ENCODE peak calls at places on chromosome 16, in six cellular contexts. One of them, this sample, is unnamed.

GRCh38 chr16:57929250-57929649 is 41.7 kb downstream of the CNGB1 start:
- DNase-seq in GM12878: no peak
- DNase-seq in H1: no peak
- DNase-seq in HepG2: no peak
- DNase-seq in HL-60: no peak
- DNase-seq in K562: no peak
- DNase-seq in this sample: no peak

GRCh38 chr16:20944861-20945390 is 44.4 kb downstream of the LYRM1 start:
- DNase-seq in HL-60: peak
- DNase-seq in K562: peak
- DNase-seq in H1: no peak
- DNase-seq in HepG2: peak
- DNase-seq in GM12878: no peak
- DNase-seq in this sample: no peak

GRCh38 chr16:57884655-57885133 is 82.4 kb upstream of the KIFC3 start:
- DNase-seq in K562: no peak
- DNase-seq in HL-60: no peak
- DNase-seq in H1: peak
- DNase-seq in GM12878: no peak
- DNase-seq in HepG2: no peak
- DNase-seq in this sample: no peak

GRCh38 chr16:17298238-17298637 is 172.5 kb downstream of the XYLT1 start:
- DNase-seq in GM12878: no peak
- DNase-seq in H1: no peak
- DNase-seq in K562: no peak
- DNase-seq in HepG2: no peak
- DNase-seq in HL-60: no peak
- DNase-seq in this sample: no peak

GRCh38 chr16:19601083-19601976 is 45.8 kb downstream of the VPS35L start:
- DNase-seq in K562: peak
- DNase-seq in GM12878: no peak
- DNase-seq in HepG2: peak
- DNase-seq in HL-60: no peak
- DNase-seq in H1: peak
- DNase-seq in this sample: peak

GRCh38 chr16:13968835-13969234 is 48.9 kb downstream of the ERCC4 start:
- DNase-seq in H1: no peak
- DNase-seq in HepG2: no peak
- DNase-seq in HL-60: no peak
- DNase-seq in K562: no peak
- DNase-seq in GM12878: no peak
- DNase-seq in this sample: no peak

GRCh38 chr16:35207059-35207999 is 1747.9 kb downstream of the TP53TG3F start:
- DNase-seq in HL-60: no peak
- DNase-seq in K562: peak
- DNase-seq in H1: no peak
- DNase-seq in HepG2: no peak
- DNase-seq in GM12878: no peak
- DNase-seq in this sample: peak

GRCh38 chr16:10240854-10241613 is 58.8 kb upstream of the GRIN2A start:
- DNase-seq in H1: no peak
- DNase-seq in K562: peak
- DNase-seq in GM12878: no peak
- DNase-seq in HepG2: no peak
- DNase-seq in HL-60: no peak
- DNase-seq in this sample: no peak

GRCh38 chr16:17470002-17470870 is 524 bp downstream of the XYLT1 start:
- DNase-seq in K562: no peak
- DNase-seq in HepG2: no peak
- DNase-seq in H1: peak
- DNase-seq in GM12878: no peak
- DNase-seq in HL-60: no peak
- DNase-seq in this sample: peak

GRCh38 chr16:74568961-74569631 is 37.8 kb downstream of the GLG1 start:
- DNase-seq in K562: no peak
- DNase-seq in GM12878: no peak
- DNase-seq in H1: no peak
- DNase-seq in HepG2: no peak
- DNase-seq in HL-60: no peak
- DNase-seq in this sample: no peak

GRCh38 chr16:4936991-4937781 is at the start of gene PPL:
- DNase-seq in H1: peak
- DNase-seq in GM12878: no peak
- DNase-seq in K562: peak
- DNase-seq in HepG2: peak
- DNase-seq in HL-60: no peak
- DNase-seq in this sample: peak

GRCh38 chr16:55971447-55971846 is 96.3 kb upstream of the CES5A start:
- DNase-seq in H1: no peak
- DNase-seq in HL-60: no peak
- DNase-seq in GM12878: no peak
- DNase-seq in K562: no peak
- DNase-seq in HepG2: no peak
- DNase-seq in this sample: no peak

GRCh38 chr16:4052801-4053662 is 63.2 kb downstream of the ADCY9 start:
- DNase-seq in K562: no peak
- DNase-seq in GM12878: no peak
- DNase-seq in H1: no peak
- DNase-seq in HepG2: no peak
- DNase-seq in HL-60: peak
- DNase-seq in this sample: no peak

GRCh38 chr16:4264546-4264945 is 8.3 kb downstream of the TFAP4 start:
- DNase-seq in HepG2: no peak
- DNase-seq in H1: no peak
- DNase-seq in GM12878: no peak
- DNase-seq in HL-60: no peak
- DNase-seq in K562: no peak
- DNase-seq in this sample: peak

GRCh38 chr16:47732806-47733150 is 271.6 kb downstream of the PHKB start:
- DNase-seq in HL-60: no peak
- DNase-seq in K562: no peak
- DNase-seq in H1: no peak
- DNase-seq in HepG2: no peak
- DNase-seq in GM12878: no peak
- DNase-seq in this sample: no peak

GRCh38 chr16:57268804-57269800 is 15.4 kb downstream of the PLLP start:
- DNase-seq in K562: peak
- DNase-seq in GM12878: no peak
- DNase-seq in H1: no peak
- DNase-seq in HepG2: peak
- DNase-seq in HL-60: no peak
- DNase-seq in this sample: peak

GRCh38 chr16:70770968-70771552 is 29.9 kb downstream of the VAC14 start:
- DNase-seq in H1: peak
- DNase-seq in K562: peak
- DNase-seq in GM12878: no peak
- DNase-seq in HepG2: peak
- DNase-seq in HL-60: no peak
- DNase-seq in this sample: peak

GRCh38 chr16:85491798-85492616 is 121.1 kb upstream of the GSE1 start:
- DNase-seq in HL-60: no peak
- DNase-seq in GM12878: no peak
- DNase-seq in H1: no peak
- DNase-seq in HepG2: peak
- DNase-seq in K562: peak
- DNase-seq in this sample: no peak

GRCh38 chr16:87470332-87470731 is 22.5 kb downstream of the ZCCHC14 start:
- DNase-seq in HL-60: no peak
- DNase-seq in H1: no peak
- DNase-seq in HepG2: no peak
- DNase-seq in K562: no peak
- DNase-seq in GM12878: no peak
- DNase-seq in this sample: no peak

GRCh38 chr16:83420206-83420760 is 387.5 kb upstream of the HSBP1 start:
- DNase-seq in HL-60: no peak
- DNase-seq in GM12878: no peak
- DNase-seq in K562: no peak
- DNase-seq in H1: no peak
- DNase-seq in HepG2: peak
- DNase-seq in this sample: no peak

GRCh38 chr16:86576591-86577313 is 1.6 kb upstream of the FOXL1 start:
- DNase-seq in K562: no peak
- DNase-seq in HL-60: no peak
- DNase-seq in GM12878: no peak
- DNase-seq in H1: peak
- DNase-seq in HepG2: no peak
- DNase-seq in this sample: no peak

GRCh38 chr16:67431077-67431804 is at the start of gene HSD11B2:
- DNase-seq in H1: peak
- DNase-seq in HepG2: no peak
- DNase-seq in GM12878: no peak
- DNase-seq in K562: no peak
- DNase-seq in HL-60: no peak
- DNase-seq in this sample: peak

GRCh38 chr16:1964046-1964505 is 550 bp downstream of the RPS2 start:
- DNase-seq in HepG2: no peak
- DNase-seq in HL-60: peak
- DNase-seq in H1: no peak
- DNase-seq in K562: no peak
- DNase-seq in GM12878: no peak
- DNase-seq in this sample: no peak

GRCh38 chr16:75011634-75012307 is 12.9 kb downstream of the ZNRF1 start:
- DNase-seq in H1: no peak
- DNase-seq in K562: peak
- DNase-seq in HepG2: no peak
- DNase-seq in HL-60: no peak
- DNase-seq in GM12878: peak
- DNase-seq in this sample: no peak

GRCh38 chr16:82651921-82652601 is 25.3 kb downstream of the CDH13 start:
- DNase-seq in HepG2: no peak
- DNase-seq in K562: no peak
- DNase-seq in H1: no peak
- DNase-seq in GM12878: peak
- DNase-seq in HL-60: no peak
- DNase-seq in this sample: no peak

GRCh38 chr16:2713985-2714774 is 5.8 kb downstream of the PRSS27 start:
- DNase-seq in H1: no peak
- DNase-seq in K562: no peak
- DNase-seq in GM12878: no peak
- DNase-seq in HepG2: no peak
- DNase-seq in HL-60: no peak
- DNase-seq in this sample: no peak

GRCh38 chr16:57667526-57668258 is 414 bp upstream of the ADGRG3 start:
- DNase-seq in H1: peak
- DNase-seq in HepG2: peak
- DNase-seq in GM12878: no peak
- DNase-seq in K562: peak
- DNase-seq in HL-60: peak
- DNase-seq in this sample: peak

GRCh38 chr16:65579050-65579449 is 457.2 kb upstream of the CDH11 start:
- DNase-seq in GM12878: no peak
- DNase-seq in K562: no peak
- DNase-seq in HepG2: no peak
- DNase-seq in HL-60: no peak
- DNase-seq in H1: no peak
- DNase-seq in this sample: no peak

GRCh38 chr16:81094771-81095251 is 1.4 kb downstream of the GCSH start:
- DNase-seq in HepG2: no peak
- DNase-seq in K562: no peak
- DNase-seq in GM12878: no peak
- DNase-seq in H1: no peak
- DNase-seq in HL-60: no peak
- DNase-seq in this sample: no peak
- H3K27ac ChIP-seq in HepG2: peak
- H3K27ac ChIP-seq in K562: peak
- H3K27ac ChIP-seq in GM12878: no peak
- H3K27ac ChIP-seq in H1: no peak
- H3K27ac ChIP-seq in HL-60: peak
- H3K27ac ChIP-seq in this sample: no peak

GRCh38 chr16:88784074-88784855 is 755 bp downstream of the PIEZO1 start:
- DNase-seq in H1: peak
- DNase-seq in GM12878: no peak
- DNase-seq in HepG2: peak
- DNase-seq in K562: peak
- DNase-seq in HL-60: no peak
- DNase-seq in this sample: peak
- TF ChIP-seq GABPA in H1: peak
- TF ChIP-seq GABPA in GM12878: no peak
- TF ChIP-seq GABPA in HepG2: no peak
- TF ChIP-seq GABPA in K562: peak
- TF ChIP-seq GABPA in HL-60: no peak
- TF ChIP-seq GABPA in this sample: peak

GRCh38 chr16:53878216-53878615 is 174.3 kb downstream of the FTO start:
- DNase-seq in GM12878: no peak
- DNase-seq in K562: no peak
- DNase-seq in HepG2: no peak
- DNase-seq in H1: no peak
- DNase-seq in HL-60: no peak
- DNase-seq in this sample: no peak
- H3K27ac ChIP-seq in GM12878: no peak
- H3K27ac ChIP-seq in K562: no peak
- H3K27ac ChIP-seq in HepG2: no peak
- H3K27ac ChIP-seq in H1: no peak
- H3K27ac ChIP-seq in HL-60: no peak
- H3K27ac ChIP-seq in this sample: no peak

GRCh38 chr16:11618107-11618717 is 31.5 kb upstream of the LITAF start:
- DNase-seq in K562: no peak
- DNase-seq in GM12878: no peak
- DNase-seq in HepG2: no peak
- DNase-seq in H1: no peak
- DNase-seq in HL-60: no peak
- DNase-seq in this sample: no peak

GRCh38 chr16:11619327-11619851 is 32.7 kb upstream of the LITAF start:
- DNase-seq in K562: no peak
- DNase-seq in GM12878: peak
- DNase-seq in H1: no peak
- DNase-seq in HepG2: no peak
- DNase-seq in HL-60: no peak
- DNase-seq in this sample: no peak

GRCh38 chr16:11613381-11614303 is 26.9 kb upstream of the LITAF start:
- DNase-seq in K562: peak
- DNase-seq in H1: no peak
- DNase-seq in GM12878: no peak
- DNase-seq in HL-60: peak
- DNase-seq in HepG2: peak
- DNase-seq in this sample: no peak

GRCh38 chr16:11614587-11615175 is 28.0 kb upstream of the LITAF start:
- DNase-seq in H1: no peak
- DNase-seq in GM12878: no peak
- DNase-seq in K562: no peak
- DNase-seq in HepG2: no peak
- DNase-seq in HL-60: no peak
- DNase-seq in this sample: no peak

DNA sequence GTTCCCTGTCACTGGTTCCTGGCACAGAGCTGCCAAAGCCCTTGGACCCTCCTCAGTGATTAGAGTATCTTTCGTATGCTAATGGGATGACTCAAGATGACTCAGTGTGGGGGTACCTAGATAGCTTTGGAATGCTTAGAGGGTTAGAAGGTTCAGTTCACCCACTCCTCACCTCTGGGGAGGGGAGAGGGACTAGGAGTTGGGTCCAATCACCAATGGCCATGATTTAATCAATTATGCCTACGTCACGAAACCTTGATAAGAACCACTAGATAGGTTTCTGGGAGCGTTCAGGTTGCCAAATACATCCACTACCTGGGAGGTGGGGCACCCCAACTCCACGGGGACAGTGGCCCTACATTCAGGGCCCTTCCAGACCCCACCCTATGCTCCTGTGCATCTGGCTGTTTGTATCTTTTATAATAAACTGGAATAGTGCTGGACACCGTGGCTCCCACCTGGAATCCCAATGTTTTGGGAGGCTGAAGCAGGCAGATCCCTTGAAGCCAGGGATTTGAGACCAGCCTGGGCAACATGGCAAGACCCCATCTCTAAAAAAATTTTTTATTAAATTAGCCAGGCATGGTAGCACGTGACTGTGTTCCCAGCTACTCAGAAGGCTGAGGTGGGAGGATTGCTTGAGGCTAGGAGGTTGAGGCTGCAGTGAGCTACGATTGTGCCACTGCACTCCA is 29.2 kb upstream of the LITAF start:
- DNase-seq in K562: peak
- DNase-seq in HepG2: peak
- DNase-seq in H1: no peak
- DNase-seq in HL-60: no peak
- DNase-seq in GM12878: no peak
- DNase-seq in this sample: no peak
- TF ChIP-seq GABPA in K562: no peak
- TF ChIP-seq GABPA in HepG2: no peak
- TF ChIP-seq GABPA in H1: no peak
- TF ChIP-seq GABPA in HL-60: no peak
- TF ChIP-seq GABPA in GM12878: no peak
- TF ChIP-seq GABPA in this sample: no peak

This sample was measured in SK-N-SH.